ENCODE peak calls at places on chromosomes 3 and 15, in seven cellular contexts. L is activated CD4-positive, alpha-beta T cell treated with anti-CD3 and anti-CD28 coated beads for 48 hours; S is activated naive CD4-positive, alpha-beta T cell treated with anti-CD3 and anti-CD28 coated beads for 36 hours; Z is SW 1271; H is HFF-Myc; C is NCI-H1092 treated with DMSO at 0.1 percent for 48 hours; U is KBM-7. M is an unnamed sample.

GRCh38 chr3:52193059-52193458 is 4.9 kb upstream of the ALAS1 start:
- DNase-seq in S (no peak), C (no peak), L (no peak), H (no peak), U (no peak), Z (no peak), M (no peak)

GRCh38 chr3:185995352-185995751 is 57.5 kb upstream of the TRA2B start:
- DNase-seq in C (no peak), H (no peak), U (no peak), L (no peak), S (no peak), Z (no peak), M (no peak)

GRCh38 chr3:127894461-127894860 is 20.6 kb upstream of the KBTBD12 start:
- DNase-seq in U (no peak), C (no peak), H (no peak), S (no peak), L (no peak), Z (no peak), M (no peak)

GRCh38 chr3:116848402-116848801 is 138.8 kb downstream of the TUSC7 start:
- DNase-seq in Z (no peak), S (no peak), C (no peak), L (no peak), H (no peak), U (no peak), M (no peak)

GRCh38 chr3:79086514-79086913 is 681.3 kb downstream of the ROBO1 start:
- DNase-seq in Z (no peak), S (peak), L (peak), C (peak), U (peak), H (peak), M (no peak)

GRCh38 chr3:124768812-124769211 is 38.6 kb downstream of the UMPS start:
- DNase-seq in C (peak), L (peak), H (no peak), Z (no peak), U (peak), S (peak), M (no peak)

GRCh38 chr15:77569647-77570186 is 63.0 kb downstream of the LINGO1 start:
- DNase-seq in S (no peak), L (no peak), C (peak), U (peak), Z (no peak), H (no peak), M (no peak)

GRCh38 chr3:161969867-161970266 is 473.3 kb downstream of the OTOL1 start:
- DNase-seq in H (no peak), Z (no peak), C (no peak), L (no peak), S (no peak), U (peak), M (no peak)

GRCh38 chr3:190941694-190942280 is 79.3 kb upstream of the GMNC start:
- DNase-seq in S (no peak), H (no peak), L (no peak), U (no peak), Z (no peak), C (no peak), M (no peak)

GRCh38 chr3:159765860-159766294 is 222.8 kb upstream of the IL12A start:
- DNase-seq in C (no peak), Z (no peak), U (no peak), H (no peak), L (no peak), S (no peak), M (peak)

GRCh38 chr3:23726811-23727548 is 78.8 kb upstream of the UBE2E1 start:
- DNase-seq in S (peak), L (peak), H (no peak), U (peak), Z (no peak), C (no peak), M (no peak)

GRCh38 chr15:92384391-92384790 is 9.3 kb upstream of the ST8SIA2 start:
- DNase-seq in S (no peak), H (no peak), U (no peak), L (no peak), Z (no peak), C (no peak), M (no peak)

GRCh38 chr15:80849308-80849707 is 70.1 kb downstream of the CEMIP start:
- DNase-seq in L (no peak), U (no peak), Z (no peak), H (peak), C (no peak), S (no peak), M (no peak)

GRCh38 chr3:123817413-123817812 is 66.7 kb downstream of the MYLK start:
- DNase-seq in H (no peak), Z (no peak), L (no peak), S (no peak), C (no peak), U (no peak), M (no peak)

GRCh38 chr3:186534113-186534669 is 10.0 kb downstream of the CRYGS start:
- DNase-seq in S (peak), H (no peak), C (no peak), L (peak), U (peak), Z (no peak), M (no peak)

GRCh38 chr3:117238805-117239204 is 529.2 kb downstream of the TUSC7 start:
- DNase-seq in H (no peak), L (no peak), U (no peak), Z (no peak), S (no peak), C (peak), M (no peak)

GRCh38 chr3:110789315-110789714 is 282.3 kb upstream of the NECTIN3 start:
- DNase-seq in S (no peak), L (no peak), Z (no peak), H (no peak), C (no peak), U (no peak), M (no peak)

GRCh38 chr3:133479895-133480669 is 80.2 kb downstream of the BFSP2 start:
- DNase-seq in H (no peak), Z (no peak), U (no peak), S (no peak), L (no peak), C (no peak), M (no peak)

GRCh38 chr3:13574083-13574797 is 25.3 kb downstream of the FBLN2 start:
- DNase-seq in L (no peak), C (no peak), H (no peak), Z (no peak), U (no peak), S (no peak), M (no peak)

GRCh38 chr15:59074607-59075006 is 30.3 kb upstream of the CCNB2 start:
- DNase-seq in C (no peak), L (peak), H (no peak), S (no peak), U (no peak), Z (no peak), M (no peak)

GRCh38 chr3:49358884-49359225 is 702 bp upstream of the GPX1 start:
- DNase-seq in Z (no peak), C (no peak), L (no peak), H (peak), U (no peak), S (peak), M (no peak)

GRCh38 chr3:141738636-141739363 is 702 bp downstream of the RNF7 start:
- DNase-seq in S (peak), L (peak), H (peak), Z (peak), C (peak), U (peak), M (no peak)

GRCh38 chr15:42273900-42274692 is 863 bp upstream of the TMEM87A start:
- DNase-seq in U (peak), L (peak), C (peak), H (no peak), Z (peak), S (peak), M (no peak)

GRCh38 chr3:100297784-100298183 is 36.8 kb upstream of the NIT2 start:
- DNase-seq in S (no peak), U (no peak), C (no peak), H (no peak), L (no peak), Z (no peak), M (no peak)

GRCh38 chr3:175146258-175146657 is 287.1 kb downstream of the NAALADL2 start:
- DNase-seq in H (no peak), Z (no peak), U (no peak), C (peak), L (no peak), S (no peak), M (no peak)

GRCh38 chr3:57518276-57518914 is 25.7 kb downstream of the DNAH12 start:
- DNase-seq in Z (peak), L (no peak), H (no peak), S (no peak), U (peak), C (no peak), M (no peak)

GRCh38 chr3:114005406-114005987 is 50.8 kb downstream of the CCDC191 start:
- DNase-seq in U (no peak), S (no peak), H (no peak), C (no peak), Z (no peak), L (no peak), M (no peak)

GRCh38 chr15:45141386-45141785 is 11.6 kb downstream of the DUOX1 start:
- DNase-seq in U (no peak), L (no peak), S (no peak), Z (no peak), C (no peak), H (no peak), M (no peak)

GRCh38 chr3:77407454-77407853 is 367.6 kb downstream of the ROBO2 start:
- DNase-seq in U (no peak), C (no peak), L (no peak), H (no peak), Z (no peak), S (no peak), M (no peak)

GRCh38 chr3:195151866-195152526 is 119.0 kb downstream of the XXYLT1 start:
- DNase-seq in S (no peak), L (no peak), U (no peak), H (no peak), C (no peak), Z (peak), M (no peak)

GRCh38 chr3:82939491-82940097 is 1178.1 kb upstream of the GBE1 start:
- DNase-seq in L (no peak), H (no peak), U (no peak), C (no peak), Z (no peak), S (no peak), M (no peak)